ENCODE peak calls at places on chromosome 14, in seven cellular contexts. D is body of pancreas, Z is esophagus squamous epithelium, B is A549, Q is gastrocnemius medialis, O is heart left ventricle, G is IMR-90. K is an unnamed sample.

GRCh38 chr14:80055912-80056801 is 155.1 kb downstream of the DIO2 start:
- DNase-seq in D (peak; percentile 51), Z (no peak), B (peak; percentile 25), Q (peak; percentile 2), O (peak; percentile 27), G (peak; percentile 78), K (no peak)

GRCh38 chr14:61470261-61470953 is 149.0 kb downstream of the PRKCH start:
- DNase-seq in D (no peak), Z (no peak), B (no peak), Q (no peak), O (peak; percentile 68), G (peak; percentile 98), K (no peak)

GRCh38 chr14:88868558-88869159 is 44.2 kb downstream of the TTC8 start:
- DNase-seq in D (no peak), Z (no peak), B (no peak), Q (no peak), O (no peak), G (peak; percentile 23), K (no peak)

GRCh38 chr14:76918751-76919421 is 92.7 kb downstream of the LRRC74A start:
- DNase-seq in D (peak; percentile 91), Z (no peak), B (peak; percentile 95), Q (peak; percentile 96), O (peak; percentile 92), G (peak; percentile 99), K (peak; percentile 95)

GRCh38 chr14:65403231-65403630 is 9.3 kb upstream of the FUT8 start:
- DNase-seq in D (no peak), Z (no peak), B (no peak), Q (no peak), O (no peak), G (no peak), K (no peak)

GRCh38 chr14:61992139-61992538 is 229.9 kb downstream of the SNAPC1 start:
- DNase-seq in D (no peak), Z (no peak), B (no peak), Q (no peak), O (no peak), G (no peak), K (no peak)

GRCh38 chr14:97641827-97642226 is 844.6 kb downstream of the VRK1 start:
- DNase-seq in D (no peak), Z (no peak), B (no peak), Q (no peak), O (no peak), G (no peak), K (no peak)

GRCh38 chr14:84323450-84323849 is 1206.5 kb upstream of the FLRT2 start:
- DNase-seq in D (no peak), Z (no peak), B (no peak), Q (no peak), O (no peak), G (no peak), K (no peak)

GRCh38 chr14:99655521-99655920 is 10.6 kb downstream of the HHIPL1 start:
- DNase-seq in D (no peak), Z (no peak), B (no peak), Q (no peak), O (no peak), G (peak; percentile 71), K (no peak)

GRCh38 chr14:42654707-42655106 is 1048.0 kb downstream of the LRFN5 start:
- DNase-seq in D (no peak), Z (no peak), B (no peak), Q (no peak), O (no peak), G (no peak), K (no peak)

GRCh38 chr14:37114039-37114438 is 58.4 kb downstream of the SLC25A21 start:
- DNase-seq in D (no peak), Z (no peak), B (no peak), Q (no peak), O (no peak), G (no peak), K (no peak)

GRCh38 chr14:76771432-76771980 is 10.2 kb downstream of the VASH1 start:
- DNase-seq in D (no peak), Z (no peak), B (no peak), Q (no peak), O (no peak), G (no peak), K (no peak)

GRCh38 chr14:21014761-21015190 is 10.1 kb downstream of the NDRG2 start:
- DNase-seq in D (peak; percentile 89), Z (no peak), B (peak; percentile 76), Q (peak; percentile 78), O (peak; percentile 84), G (peak; percentile 83), K (peak; percentile 81)

GRCh38 chr14:75736845-75737485 is 75.9 kb downstream of the TTLL5 start:
- DNase-seq in D (no peak), Z (no peak), B (no peak), Q (no peak), O (no peak), G (no peak), K (no peak)

GRCh38 chr14:92963301-92964123 is 40.6 kb downstream of the CHGA start:
- DNase-seq in D (no peak), Z (no peak), B (no peak), Q (no peak), O (no peak), G (no peak), K (no peak)

GRCh38 chr14:75307700-75308379 is 29.2 kb downstream of the FOS start:
- DNase-seq in D (peak; percentile 92), Z (no peak), B (peak; percentile 64), Q (peak; percentile 73), O (peak; percentile 85), G (peak; percentile 76), K (peak; percentile 37)

GRCh38 chr14:59103396-59103795 is 85.1 kb upstream of the DAAM1 start:
- DNase-seq in D (no peak), Z (no peak), B (no peak), Q (no peak), O (no peak), G (peak; percentile 71), K (no peak)

GRCh38 chr14:52960627-52961026 is 9.8 kb upstream of the FERMT2 start:
- DNase-seq in D (no peak), Z (no peak), B (no peak), Q (no peak), O (peak; percentile 18), G (no peak), K (peak; percentile 28)

DNA sequence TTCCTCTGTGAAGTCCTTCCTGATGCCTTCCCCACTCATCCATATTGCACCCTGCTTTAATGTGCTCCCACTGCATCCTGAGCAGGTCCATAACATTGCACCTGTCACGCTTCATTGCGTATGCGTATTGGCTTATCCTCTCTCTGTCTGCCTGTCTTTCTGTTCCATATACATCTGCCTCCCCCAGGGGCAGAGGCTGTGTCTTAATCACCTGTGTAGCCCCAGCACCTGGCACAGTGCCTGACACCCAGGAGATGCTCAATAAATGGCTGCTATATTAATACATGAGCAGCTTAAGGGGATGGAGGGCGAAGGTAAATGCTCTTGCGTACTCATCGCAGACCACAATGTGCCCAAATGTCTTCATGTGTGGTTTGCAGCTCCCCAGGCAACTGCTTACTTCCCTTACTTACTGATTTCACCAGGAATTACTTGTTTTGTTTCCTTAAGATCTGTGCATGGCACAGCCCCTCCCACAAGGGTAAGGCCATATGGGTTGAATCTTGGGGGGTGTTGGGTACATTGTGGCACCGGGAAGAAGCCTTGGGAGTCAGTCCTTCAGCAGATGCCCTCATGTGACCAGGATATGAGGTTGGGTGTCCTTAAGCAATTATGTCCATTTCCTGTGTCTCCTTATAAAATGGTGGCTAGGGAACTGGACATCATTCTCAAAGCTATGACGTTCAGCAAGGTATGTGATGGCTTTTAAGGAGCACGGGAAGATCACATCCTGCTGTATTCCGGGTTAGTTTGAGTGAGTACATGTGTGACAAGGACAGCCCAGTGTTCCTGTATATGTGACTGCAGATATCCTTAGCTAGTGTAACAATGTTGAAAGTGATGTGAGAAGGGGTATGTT is 848 bp upstream of the CPNE6 start:
- DNase-seq in D (no peak), Z (no peak), B (no peak), Q (no peak), O (no peak), G (no peak), K (no peak)
- H3K27ac ChIP-seq in D (no peak overlapping the region), Z (no peak overlapping the region), B (no peak overlapping the region), Q (no peak overlapping the region), O (no peak overlapping the region), G (no peak overlapping the region), K (no peak overlapping the region)

DNA sequence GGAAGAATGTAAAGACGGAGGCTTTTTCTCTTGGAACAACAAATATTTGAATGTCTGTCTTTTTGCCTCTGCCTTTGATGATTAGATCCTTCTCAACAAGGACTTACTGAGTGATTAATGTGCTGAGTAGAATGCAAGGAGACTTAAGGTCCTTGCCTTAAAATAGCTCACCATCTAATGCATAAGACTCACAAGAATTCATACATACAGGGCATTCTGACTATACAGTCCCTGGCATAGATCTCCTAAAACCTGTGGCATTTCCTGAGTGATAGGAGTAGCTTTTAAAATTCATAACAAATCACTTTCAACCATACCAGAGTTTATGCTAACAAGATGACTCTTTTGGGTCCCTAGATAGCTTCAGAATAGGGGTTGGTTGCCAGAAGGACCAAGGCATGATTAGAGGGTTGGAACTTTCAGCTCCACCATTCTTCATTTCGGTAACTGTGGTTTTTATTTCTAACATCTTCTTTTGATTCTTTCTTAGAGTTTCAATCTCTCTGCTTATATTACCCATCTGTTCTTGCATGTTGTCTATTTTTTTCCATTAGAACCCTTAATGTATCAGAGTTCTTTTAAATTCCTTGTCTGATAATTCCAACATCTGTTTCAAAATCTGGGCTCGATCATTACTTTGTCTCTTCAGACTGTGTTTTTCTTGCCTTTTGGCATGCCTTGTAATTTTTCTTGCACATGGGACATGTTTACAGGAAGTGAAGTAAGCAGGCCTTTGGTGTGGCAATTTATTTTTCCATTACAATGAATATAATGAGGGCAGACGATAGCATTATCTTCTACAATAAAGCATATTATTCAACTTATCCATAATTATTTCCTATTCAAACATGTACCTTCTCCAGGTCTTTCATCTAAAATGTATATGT is 48.6 kb downstream of the STXBP6 start:
- DNase-seq in D (no peak), Z (no peak), B (no peak), Q (no peak), O (no peak), G (peak; percentile 31), K (no peak)
- H3K4me1 ChIP-seq in D (peaks cover 23% of the 10 kb centered on the region), Z (peaks cover 8% of the 10 kb centered on the region), B (no peaks in the 10 kb centered on the region), Q (peaks cover 13% of the 10 kb centered on the region), O (peaks cover 6% of the 10 kb centered on the region), G (peaks cover 13% of the 10 kb centered on the region), K (peaks cover 20% of the 10 kb centered on the region)

DNA sequence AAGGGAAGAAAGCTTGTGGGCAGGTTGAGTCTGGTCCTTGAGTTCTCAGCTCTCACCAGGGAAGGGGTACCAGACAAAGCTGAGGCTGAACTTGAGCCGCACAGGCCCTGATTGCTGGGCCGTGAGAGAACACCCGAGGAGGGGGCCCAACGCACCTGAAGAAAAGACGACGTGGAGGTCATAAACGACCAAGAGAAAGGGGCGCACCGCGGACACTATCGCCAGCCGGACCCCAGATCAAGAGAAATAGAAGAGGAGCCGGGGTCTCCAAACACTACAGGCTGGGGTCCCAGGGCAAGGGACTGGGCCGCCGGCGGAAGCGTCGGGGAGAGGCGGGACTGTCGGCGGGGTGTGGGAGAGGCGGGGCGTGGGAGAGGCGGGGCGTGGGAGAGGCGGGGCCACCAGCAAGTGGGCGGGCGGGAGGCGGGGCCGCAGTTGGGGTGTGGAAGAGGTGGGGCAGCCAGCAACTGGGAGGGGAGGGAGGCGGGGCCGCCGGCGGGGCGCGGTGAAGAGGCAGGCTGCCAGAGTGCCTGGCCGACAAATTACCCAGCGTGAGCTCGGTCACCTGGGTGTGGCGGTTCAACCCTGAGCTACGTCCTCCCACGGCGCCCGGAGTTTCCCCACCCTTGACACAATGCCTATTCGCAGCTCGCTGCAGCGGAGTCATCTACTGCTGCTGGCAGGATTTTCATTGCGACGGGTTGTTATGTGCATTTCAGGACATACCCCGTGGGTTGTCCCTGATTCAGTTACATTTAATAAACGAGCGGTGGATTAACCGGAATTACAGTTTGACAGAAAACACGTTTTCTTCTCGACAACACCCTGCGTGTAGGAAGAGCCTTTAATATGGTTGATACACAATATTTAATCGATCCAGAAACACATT is 15.5 kb upstream of the NEMF start:
- DNase-seq in D (peak; percentile 97), Z (peak; percentile 94), B (peak; percentile 90), Q (peak; percentile 96), O (peak; percentile 97), G (peak; percentile 83), K (peak; percentile 99)
- TF ChIP-seq POLR2A in D (peak; percentile 92), Z (no peak), B (peak; percentile 67), Q (peak; percentile 84), O (no peak), G (peak; percentile 57), K (peak; percentile 91)

GRCh38 chr14:71399057-71399487 is 491.8 kb downstream of the PCNX1 start:
- DNase-seq in D (no peak), Z (no peak), B (no peak), Q (no peak), O (no peak), G (peak; percentile 33), K (no peak)
- H3K27ac ChIP-seq in D (no peak overlapping the region), Z (no peak overlapping the region), B (no peak overlapping the region), Q (no peak overlapping the region), O (peak overlapping the region; percentile 94), G (no peak overlapping the region), K (peak overlapping the region; percentile 75)

K was measured in upper lobe of left lung.